ENCODE peak calls at places on chromosomes 6 and 20, in ten cellular contexts. V is CD8-positive, alpha-beta T cell; M is SK-N-SH; Y is RCC 7860; P is anterior cingulate cortex; B is EL; F is GM13977; E is stromal cell of bone marrow; N is GDM1; T is GM23338. L is an unnamed sample.

GRCh38 chr20:14599613-14600012 is 262.2 kb upstream of the FLRT3 start:
- DNase-seq in V (no peak), M (peak), Y (no peak), P (no peak), B (no peak), F (no peak), E (no peak), N (no peak), T (no peak), L (no peak)

GRCh38 chr6:113651120-113651519 is 206.0 kb upstream of the MARCKS start:
- DNase-seq in V (no peak), M (peak), Y (no peak), P (peak), B (no peak), F (no peak), E (no peak), N (no peak), T (no peak), L (no peak)

GRCh38 chr6:14968056-14968643 is 277.7 kb upstream of the JARID2 start:
- DNase-seq in V (no peak), M (no peak), Y (no peak), P (no peak), B (no peak), F (no peak), E (no peak), N (no peak), T (no peak), L (no peak)

GRCh38 chr20:33826270-33826897 is 15.2 kb downstream of the CHMP4B start:
- DNase-seq in V (no peak), M (no peak), Y (no peak), P (no peak), B (no peak), F (no peak), E (no peak), N (no peak), T (peak), L (no peak)

GRCh38 chr20:33852971-33853813 is 42.0 kb downstream of the CHMP4B start:
- DNase-seq in V (no peak), M (no peak), Y (no peak), P (no peak), B (no peak), F (no peak), E (no peak), N (no peak), T (no peak), L (no peak)

GRCh38 chr20:59120919-59121318 is 42.7 kb upstream of the ZNF831 start:
- DNase-seq in V (no peak), M (no peak), Y (no peak), P (no peak), B (no peak), F (no peak), E (no peak), N (no peak), T (no peak), L (no peak)

GRCh38 chr6:22313796-22314195 is 17.0 kb upstream of the PRL start:
- DNase-seq in V (no peak), M (no peak), Y (no peak), P (no peak), B (no peak), F (no peak), E (no peak), N (no peak), T (no peak), L (no peak)

GRCh38 chr6:170529839-170530520 is 23.1 kb downstream of the PSMB1 start:
- DNase-seq in V (peak), M (peak), Y (peak), P (peak), B (peak), F (peak), E (peak), N (peak), T (peak), L (peak)

GRCh38 chr6:144723431-144723830 is 438.3 kb downstream of the UTRN start:
- DNase-seq in V (no peak), M (no peak), Y (no peak), P (no peak), B (no peak), F (no peak), E (no peak), N (no peak), T (no peak), L (no peak)

GRCh38 chr6:113171882-113172281 is 685.3 kb upstream of the MARCKS start:
- DNase-seq in V (no peak), M (no peak), Y (no peak), P (no peak), B (no peak), F (no peak), E (no peak), N (no peak), T (no peak), L (no peak)

GRCh38 chr6:57257911-57258541 is 35.9 kb upstream of the RAB23 start:
- DNase-seq in V (no peak), M (no peak), Y (no peak), P (no peak), B (peak), F (no peak), E (peak), N (no peak), T (peak), L (no peak)

GRCh38 chr20:17631576-17632319 is 50.3 kb downstream of the RRBP1 start:
- DNase-seq in V (no peak), M (no peak), Y (no peak), P (no peak), B (no peak), F (no peak), E (no peak), N (no peak), T (no peak), L (no peak)